ENCODE peak calls at places on chromosomes 13 and 19, in ten cellular contexts. One of them, this sample, is unnamed.

GRCh38 chr13:43815204-43815603 is 28.4 kb upstream of the ENOX1 start:
- DNase-seq in tibial nerve: no peak
- DNase-seq in sigmoid colon: no peak
- DNase-seq in fibroblast of lung: peak
- DNase-seq in pancreas: no peak
- DNase-seq in HFFc6: peak
- DNase-seq in GM23338: no peak
- DNase-seq in mesothelial cell of epicardium: no peak
- DNase-seq in body of pancreas: no peak
- DNase-seq in progenitor cell of endocrine pancreas: no peak
- DNase-seq in this sample: no peak

GRCh38 chr19:48506138-48506733 is 5.4 kb downstream of the LMTK3 start:
- DNase-seq in sigmoid colon: no peak
- DNase-seq in tibial nerve: no peak
- DNase-seq in mesothelial cell of epicardium: no peak
- DNase-seq in progenitor cell of endocrine pancreas: no peak
- DNase-seq in fibroblast of lung: peak
- DNase-seq in body of pancreas: no peak
- DNase-seq in pancreas: no peak
- DNase-seq in GM23338: peak
- DNase-seq in HFFc6: peak
- DNase-seq in this sample: no peak

GRCh38 chr13:21106089-21106488 is 44.7 kb upstream of the LATS2 start:
- DNase-seq in mesothelial cell of epicardium: no peak
- DNase-seq in HFFc6: peak
- DNase-seq in pancreas: no peak
- DNase-seq in tibial nerve: no peak
- DNase-seq in GM23338: no peak
- DNase-seq in progenitor cell of endocrine pancreas: no peak
- DNase-seq in body of pancreas: no peak
- DNase-seq in fibroblast of lung: peak
- DNase-seq in sigmoid colon: no peak
- DNase-seq in this sample: no peak

GRCh38 chr13:99366075-99366987 is 59.1 kb upstream of the GPR183 start:
- DNase-seq in fibroblast of lung: no peak
- DNase-seq in progenitor cell of endocrine pancreas: no peak
- DNase-seq in mesothelial cell of epicardium: no peak
- DNase-seq in sigmoid colon: no peak
- DNase-seq in HFFc6: no peak
- DNase-seq in tibial nerve: no peak
- DNase-seq in GM23338: no peak
- DNase-seq in pancreas: no peak
- DNase-seq in body of pancreas: no peak
- DNase-seq in this sample: no peak

GRCh38 chr13:99041337-99041736 is 63.5 kb upstream of the DOCK9 start:
- DNase-seq in fibroblast of lung: peak
- DNase-seq in progenitor cell of endocrine pancreas: no peak
- DNase-seq in pancreas: no peak
- DNase-seq in mesothelial cell of epicardium: no peak
- DNase-seq in body of pancreas: no peak
- DNase-seq in HFFc6: no peak
- DNase-seq in tibial nerve: no peak
- DNase-seq in GM23338: no peak
- DNase-seq in sigmoid colon: no peak
- DNase-seq in this sample: no peak

GRCh38 chr13:33340631-33341030 is 55.1 kb upstream of the STARD13 start:
- DNase-seq in tibial nerve: no peak
- DNase-seq in sigmoid colon: no peak
- DNase-seq in progenitor cell of endocrine pancreas: no peak
- DNase-seq in body of pancreas: no peak
- DNase-seq in GM23338: no peak
- DNase-seq in HFFc6: no peak
- DNase-seq in mesothelial cell of epicardium: no peak
- DNase-seq in fibroblast of lung: no peak
- DNase-seq in pancreas: no peak
- DNase-seq in this sample: no peak

GRCh38 chr19:19606021-19606420 is 12.5 kb downstream of the PBX4 start:
- DNase-seq in fibroblast of lung: peak
- DNase-seq in pancreas: no peak
- DNase-seq in sigmoid colon: no peak
- DNase-seq in mesothelial cell of epicardium: no peak
- DNase-seq in HFFc6: no peak
- DNase-seq in body of pancreas: no peak
- DNase-seq in tibial nerve: no peak
- DNase-seq in progenitor cell of endocrine pancreas: no peak
- DNase-seq in GM23338: no peak
- DNase-seq in this sample: no peak

GRCh38 chr13:45626731-45627374 is 11.3 kb upstream of the ERICH6B start:
- DNase-seq in tibial nerve: no peak
- DNase-seq in progenitor cell of endocrine pancreas: no peak
- DNase-seq in sigmoid colon: no peak
- DNase-seq in body of pancreas: no peak
- DNase-seq in pancreas: no peak
- DNase-seq in HFFc6: no peak
- DNase-seq in GM23338: no peak
- DNase-seq in fibroblast of lung: peak
- DNase-seq in mesothelial cell of epicardium: no peak
- DNase-seq in this sample: no peak

GRCh38 chr13:112442483-112443090 is 66.4 kb downstream of the SPACA7 start:
- DNase-seq in mesothelial cell of epicardium: no peak
- DNase-seq in sigmoid colon: no peak
- DNase-seq in pancreas: no peak
- DNase-seq in body of pancreas: no peak
- DNase-seq in HFFc6: no peak
- DNase-seq in tibial nerve: no peak
- DNase-seq in GM23338: peak
- DNase-seq in progenitor cell of endocrine pancreas: no peak
- DNase-seq in fibroblast of lung: no peak
- DNase-seq in this sample: no peak

GRCh38 chr13:87361216-87361615 is 310.0 kb upstream of the SLITRK5 start:
- DNase-seq in sigmoid colon: no peak
- DNase-seq in body of pancreas: no peak
- DNase-seq in mesothelial cell of epicardium: no peak
- DNase-seq in tibial nerve: no peak
- DNase-seq in progenitor cell of endocrine pancreas: no peak
- DNase-seq in HFFc6: no peak
- DNase-seq in GM23338: no peak
- DNase-seq in fibroblast of lung: no peak
- DNase-seq in pancreas: no peak
- DNase-seq in this sample: no peak

GRCh38 chr13:80798576-80799133 is 457.7 kb upstream of the SPRY2 start:
- DNase-seq in GM23338: no peak
- DNase-seq in progenitor cell of endocrine pancreas: no peak
- DNase-seq in body of pancreas: no peak
- DNase-seq in tibial nerve: no peak
- DNase-seq in sigmoid colon: no peak
- DNase-seq in pancreas: no peak
- DNase-seq in HFFc6: no peak
- DNase-seq in mesothelial cell of epicardium: no peak
- DNase-seq in fibroblast of lung: no peak
- DNase-seq in this sample: no peak

DNA sequence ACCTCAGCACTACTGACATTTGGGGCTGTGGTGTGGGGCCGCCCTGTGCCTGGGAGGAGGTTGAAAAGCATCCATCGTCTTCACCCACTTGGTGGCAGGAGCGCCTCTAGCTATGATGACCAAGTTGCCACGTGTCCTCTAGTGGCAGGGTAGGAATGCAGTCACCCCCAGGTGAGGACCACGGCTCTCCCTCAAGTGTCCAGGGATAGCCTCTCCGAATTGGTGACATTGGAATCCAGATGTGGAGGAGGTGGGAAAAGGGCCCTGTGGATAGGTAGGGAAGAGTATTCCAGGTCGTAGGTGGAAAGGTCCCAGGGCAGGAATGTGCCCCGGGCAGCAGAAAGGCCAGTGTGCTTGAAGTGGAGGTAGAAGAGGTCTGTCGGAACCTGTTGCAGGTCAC is 37.6 kb downstream of the ARHGEF18 start:
- DNase-seq in pancreas: no peak
- DNase-seq in body of pancreas: no peak
- DNase-seq in tibial nerve: no peak
- DNase-seq in GM23338: peak
- DNase-seq in HFFc6: no peak
- DNase-seq in sigmoid colon: no peak
- DNase-seq in fibroblast of lung: no peak
- DNase-seq in progenitor cell of endocrine pancreas: no peak
- DNase-seq in mesothelial cell of epicardium: no peak
- DNase-seq in this sample: no peak
- TF ChIP-seq CTCF in pancreas: no peak
- TF ChIP-seq CTCF in body of pancreas: no peak
- TF ChIP-seq CTCF in tibial nerve: no peak
- TF ChIP-seq CTCF in GM23338: peak
- TF ChIP-seq CTCF in HFFc6: peak
- TF ChIP-seq CTCF in sigmoid colon: no peak
- TF ChIP-seq CTCF in fibroblast of lung: no peak
- TF ChIP-seq CTCF in progenitor cell of endocrine pancreas: no peak
- TF ChIP-seq CTCF in mesothelial cell of epicardium: no peak
- TF ChIP-seq CTCF in this sample: no peak

DNA sequence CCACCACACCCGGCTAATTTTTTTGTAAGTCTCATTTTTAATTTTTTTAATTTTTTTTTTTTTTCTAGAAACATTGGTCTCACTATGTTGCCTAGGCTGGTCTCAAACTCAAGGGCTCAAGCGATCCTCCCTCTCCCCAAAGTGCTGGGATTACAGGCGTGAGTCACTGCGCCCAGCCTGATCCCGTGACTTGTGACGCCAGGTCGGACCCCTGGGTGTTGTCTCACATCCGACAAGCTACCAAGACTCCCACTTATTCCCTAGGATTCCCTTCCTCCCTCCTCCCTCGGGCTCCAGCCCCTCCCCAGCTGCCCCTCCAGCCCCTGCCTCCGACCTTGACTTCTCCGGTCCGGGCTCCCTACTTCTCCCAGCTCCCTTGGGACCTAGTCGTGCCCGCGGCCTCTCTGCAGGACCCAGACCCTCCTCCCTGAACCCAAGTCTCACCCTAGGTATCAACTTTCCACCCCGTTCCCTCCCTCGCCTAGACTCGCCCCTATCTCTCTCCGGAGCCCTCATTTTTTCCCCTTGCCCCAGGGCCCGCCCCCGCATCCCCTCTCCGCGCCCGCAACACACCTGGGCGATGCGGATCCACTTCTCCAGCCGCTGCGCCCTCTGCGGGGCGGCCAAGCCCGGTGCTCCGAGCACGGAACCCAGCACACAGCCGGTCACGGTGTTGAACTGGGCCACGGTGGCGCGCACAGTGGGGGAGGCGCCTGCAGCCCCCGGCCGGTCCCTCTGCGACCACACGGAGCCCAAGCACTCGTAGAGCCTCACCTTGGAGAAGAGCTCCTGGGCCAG is 13.1 kb downstream of the RGL3 start:
- DNase-seq in fibroblast of lung: no peak
- DNase-seq in tibial nerve: no peak
- DNase-seq in mesothelial cell of epicardium: no peak
- DNase-seq in progenitor cell of endocrine pancreas: no peak
- DNase-seq in body of pancreas: no peak
- DNase-seq in pancreas: no peak
- DNase-seq in sigmoid colon: no peak
- DNase-seq in HFFc6: no peak
- DNase-seq in GM23338: peak
- DNase-seq in this sample: no peak
- TF ChIP-seq CTCF in fibroblast of lung: peak
- TF ChIP-seq CTCF in tibial nerve: no peak
- TF ChIP-seq CTCF in mesothelial cell of epicardium: no peak
- TF ChIP-seq CTCF in progenitor cell of endocrine pancreas: no peak
- TF ChIP-seq CTCF in body of pancreas: no peak
- TF ChIP-seq CTCF in pancreas: no peak
- TF ChIP-seq CTCF in sigmoid colon: no peak
- TF ChIP-seq CTCF in HFFc6: peak
- TF ChIP-seq CTCF in GM23338: peak
- TF ChIP-seq CTCF in this sample: no peak

DNA sequence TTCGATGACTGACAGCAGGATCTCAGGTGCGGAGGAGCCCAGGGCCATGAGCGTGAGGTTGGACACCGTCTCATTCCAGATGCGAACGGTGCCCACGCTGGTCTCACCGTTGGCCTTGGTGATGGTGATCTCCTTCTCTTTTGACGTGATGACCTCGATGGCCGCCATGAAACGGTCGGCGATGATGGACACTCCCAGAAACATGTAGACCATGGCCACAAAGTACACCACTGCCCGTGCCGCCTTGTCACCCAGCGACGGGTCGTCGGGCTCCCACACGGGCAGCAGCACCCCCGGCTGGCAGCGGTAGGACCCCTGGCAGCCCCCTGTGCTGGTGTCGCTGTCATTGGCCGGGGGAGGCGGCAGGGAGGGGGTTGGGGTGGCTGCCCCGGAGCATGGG is 5.7 kb downstream of the SLC8A2 start:
- DNase-seq in GM23338: no peak
- DNase-seq in body of pancreas: no peak
- DNase-seq in sigmoid colon: no peak
- DNase-seq in pancreas: no peak
- DNase-seq in mesothelial cell of epicardium: no peak
- DNase-seq in tibial nerve: no peak
- DNase-seq in HFFc6: no peak
- DNase-seq in fibroblast of lung: no peak
- DNase-seq in progenitor cell of endocrine pancreas: no peak
- DNase-seq in this sample: no peak
- TF ChIP-seq CTCF in GM23338: no peak
- TF ChIP-seq CTCF in body of pancreas: no peak
- TF ChIP-seq CTCF in sigmoid colon: no peak
- TF ChIP-seq CTCF in pancreas: no peak
- TF ChIP-seq CTCF in mesothelial cell of epicardium: no peak
- TF ChIP-seq CTCF in tibial nerve: no peak
- TF ChIP-seq CTCF in HFFc6: no peak
- TF ChIP-seq CTCF in fibroblast of lung: no peak
- TF ChIP-seq CTCF in progenitor cell of endocrine pancreas: no peak
- TF ChIP-seq CTCF in this sample: no peak

GRCh38 chr13:24506698-24507335 is 5.8 kb downstream of the PARP4 start:
- DNase-seq in mesothelial cell of epicardium: no peak
- DNase-seq in body of pancreas: no peak
- DNase-seq in tibial nerve: no peak
- DNase-seq in GM23338: peak
- DNase-seq in sigmoid colon: no peak
- DNase-seq in pancreas: no peak
- DNase-seq in progenitor cell of endocrine pancreas: no peak
- DNase-seq in HFFc6: no peak
- DNase-seq in fibroblast of lung: no peak
- DNase-seq in this sample: no peak

GRCh38 chr13:24516919-24517318 is 4.3 kb upstream of the PARP4 start:
- DNase-seq in body of pancreas: no peak
- DNase-seq in pancreas: no peak
- DNase-seq in tibial nerve: no peak
- DNase-seq in sigmoid colon: no peak
- DNase-seq in progenitor cell of endocrine pancreas: no peak
- DNase-seq in fibroblast of lung: no peak
- DNase-seq in mesothelial cell of epicardium: no peak
- DNase-seq in GM23338: no peak
- DNase-seq in HFFc6: no peak
- DNase-seq in this sample: no peak

GRCh38 chr13:24511019-24511823 is 1.4 kb downstream of the PARP4 start:
- DNase-seq in progenitor cell of endocrine pancreas: no peak
- DNase-seq in mesothelial cell of epicardium: no peak
- DNase-seq in fibroblast of lung: peak
- DNase-seq in GM23338: peak
- DNase-seq in tibial nerve: no peak
- DNase-seq in HFFc6: peak
- DNase-seq in pancreas: no peak
- DNase-seq in body of pancreas: no peak
- DNase-seq in sigmoid colon: no peak
- DNase-seq in this sample: no peak

GRCh38 chr13:24511824-24512207 is 762 bp downstream of the PARP4 start:
- DNase-seq in tibial nerve: no peak
- DNase-seq in mesothelial cell of epicardium: no peak
- DNase-seq in HFFc6: no peak
- DNase-seq in fibroblast of lung: no peak
- DNase-seq in pancreas: no peak
- DNase-seq in body of pancreas: no peak
- DNase-seq in sigmoid colon: no peak
- DNase-seq in progenitor cell of endocrine pancreas: no peak
- DNase-seq in GM23338: no peak
- DNase-seq in this sample: no peak

GRCh38 chr13:24512208-24513068 is at the start of gene PARP4:
- DNase-seq in GM23338: peak
- DNase-seq in tibial nerve: peak
- DNase-seq in progenitor cell of endocrine pancreas: peak
- DNase-seq in HFFc6: peak
- DNase-seq in fibroblast of lung: peak
- DNase-seq in sigmoid colon: peak
- DNase-seq in mesothelial cell of epicardium: peak
- DNase-seq in body of pancreas: peak
- DNase-seq in pancreas: peak
- DNase-seq in this sample: peak
- TF ChIP-seq CTCF in GM23338: no peak
- TF ChIP-seq CTCF in tibial nerve: no peak
- TF ChIP-seq CTCF in progenitor cell of endocrine pancreas: peak
- TF ChIP-seq CTCF in HFFc6: peak
- TF ChIP-seq CTCF in fibroblast of lung: no peak
- TF ChIP-seq CTCF in sigmoid colon: no peak
- TF ChIP-seq CTCF in mesothelial cell of epicardium: no peak
- TF ChIP-seq CTCF in body of pancreas: no peak
- TF ChIP-seq CTCF in pancreas: no peak
- TF ChIP-seq CTCF in this sample: peak